ENCODE peak calls at places on chromosomes 11 and 22, in seven cellular contexts. S, D, C, H, X, P and Q are unnamed samples.

GRCh38 chr11:33222052-33222451 is 35.1 kb upstream of the HIPK3 start:
- DNase-seq in S (no peak), D (no peak), C (no peak), H (no peak), X (no peak), P (no peak), Q (no peak)

GRCh38 chr11:47155914-47156313 is 20.8 kb downstream of the ARFGAP2 start:
- DNase-seq in S (no peak), D (no peak), C (no peak), H (no peak), X (no peak), P (no peak), Q (no peak)

GRCh38 chr22:42180349-42180842 is 49.8 kb upstream of the CYP2D6 start:
- DNase-seq in S (no peak), D (peak), C (peak), H (no peak), X (no peak), P (no peak), Q (no peak)

GRCh38 chr11:2533642-2534115 is 88.9 kb downstream of the KCNQ1 start:
- DNase-seq in S (no peak), D (no peak), C (peak), H (peak), X (peak), P (no peak), Q (peak)

GRCh38 chr11:61090092-61090491 is 12.2 kb upstream of the CD5 start:
- DNase-seq in S (no peak), D (no peak), C (no peak), H (no peak), X (no peak), P (no peak), Q (no peak)

GRCh38 chr11:72229925-72230763 is 5.6 kb downstream of the INPPL1 start:
- DNase-seq in S (no peak), D (no peak), C (no peak), H (no peak), X (no peak), P (no peak), Q (no peak)

GRCh38 chr22:48560836-48561235 is 1266.8 kb downstream of the BRD1 start:
- DNase-seq in S (no peak), D (no peak), C (no peak), H (no peak), X (no peak), P (no peak), Q (no peak)

GRCh38 chr11:120337896-120338840 is 2.0 kb downstream of the ARHGEF12 start:
- DNase-seq in S (no peak), D (no peak), C (peak), H (no peak), X (peak), P (no peak), Q (peak)

GRCh38 chr11:35605691-35606090 is 12.6 kb upstream of the FJX1 start:
- DNase-seq in S (peak), D (no peak), C (peak), H (no peak), X (peak), P (peak), Q (no peak)

GRCh38 chr22:45418056-45418769 is 4.7 kb downstream of the RIBC2 start:
- DNase-seq in S (no peak), D (no peak), C (no peak), H (no peak), X (no peak), P (no peak), Q (no peak)

GRCh38 chr11:69530278-69531070 is 49.0 kb downstream of the LINC01488 start:
- DNase-seq in S (no peak), D (no peak), C (no peak), H (no peak), X (no peak), P (peak), Q (no peak)

GRCh38 chr11:124942446-124943202 is 6.8 kb upstream of the HEPACAM start:
- DNase-seq in S (peak), D (no peak), C (no peak), H (no peak), X (no peak), P (peak), Q (peak)

GRCh38 chr22:18122254-18122554 is 11.6 kb downstream of the TUBA8 start:
- DNase-seq in S (no peak), D (no peak), C (no peak), H (no peak), X (no peak), P (no peak), Q (no peak)

GRCh38 chr11:122235615-122236014 is 119.6 kb upstream of the BLID start:
- DNase-seq in S (no peak), D (no peak), C (peak), H (no peak), X (peak), P (no peak), Q (no peak)

GRCh38 chr22:44437493-44438015 is 60.5 kb downstream of the RTL6 start:
- DNase-seq in S (no peak), D (no peak), C (peak), H (no peak), X (no peak), P (no peak), Q (no peak)

GRCh38 chr11:40435344-40435743 is 1024.1 kb downstream of the LRRC4C start:
- DNase-seq in S (no peak), D (no peak), C (no peak), H (no peak), X (no peak), P (no peak), Q (no peak)

GRCh38 chr11:82989628-82990404 is 81.9 kb downstream of the RAB30 start:
- DNase-seq in S (no peak), D (no peak), C (no peak), H (no peak), X (no peak), P (no peak), Q (peak)

GRCh38 chr22:46734830-46735453 is 3.1 kb downstream of the CERK start:
- DNase-seq in S (no peak), D (peak), C (peak), H (no peak), X (no peak), P (peak), Q (no peak)

GRCh38 chr22:45077286-45077685 is 67.5 kb upstream of the PHF21B start:
- DNase-seq in S (no peak), D (no peak), C (no peak), H (no peak), X (no peak), P (no peak), Q (no peak)

GRCh38 chr11:108364159-108364558 is 103.2 kb downstream of the C11orf65 start:
- DNase-seq in S (no peak), D (no peak), C (peak), H (no peak), X (no peak), P (no peak), Q (no peak)